ENCODE peak calls at places on chromosome 13, in four cellular contexts. R is HCT116; K is colonic mucosa; P is effector memory CD4-positive, alpha-beta T cell. E is an unnamed sample.

GRCh38 chr13:80712026-80712425 is 371.1 kb upstream of the SPRY2 start:
- DNase-seq in R (no peak), K (no peak), P (no peak), E (no peak)

GRCh38 chr13:28611654-28612131 is 47.2 kb upstream of the POMP start:
- DNase-seq in R (no peak), K (no peak), P (no peak), E (no peak)

GRCh38 chr13:72313546-72313945 is 413.9 kb downstream of the MZT1 start:
- DNase-seq in R (no peak), K (no peak), P (no peak), E (no peak)

GRCh38 chr13:19742651-19743050 is 40.1 kb downstream of the PSPC1 start:
- DNase-seq in R (no peak), K (no peak), P (no peak), E (no peak)

GRCh38 chr13:49370390-49370789 is 73.5 kb downstream of the CAB39L start:
- DNase-seq in R (no peak), K (no peak), P (no peak), E (peak)

GRCh38 chr13:80341098-80341701 is at the start of gene SPRY2:
- DNase-seq in R (peak), K (peak), P (no peak), E (peak)

GRCh38 chr13:40228486-40228885 is 438.0 kb downstream of the FOXO1 start:
- DNase-seq in R (no peak), K (no peak), P (no peak), E (no peak)

GRCh38 chr13:32229443-32229842 is 85.7 kb downstream of the ZAR1L start:
- DNase-seq in R (no peak), K (no peak), P (no peak), E (no peak)

GRCh38 chr13:93775507-93776108 is 549.0 kb downstream of the GPC6 start:
- DNase-seq in R (no peak), K (no peak), P (no peak), E (no peak)

GRCh38 chr13:48660356-48661076 is 6.8 kb downstream of the CYSLTR2 start:
- DNase-seq in R (no peak), K (no peak), P (no peak), E (no peak)

GRCh38 chr13:65913173-65913572 is 1317.0 kb downstream of the PCDH9 start:
- DNase-seq in R (peak), K (no peak), P (no peak), E (no peak)

GRCh38 chr13:113915786-113916329 is 52.0 kb upstream of the GAS6 start:
- DNase-seq in R (no peak), K (peak), P (no peak), E (no peak)

GRCh38 chr13:59531571-59532091 is 632.1 kb downstream of the DIAPH3 start:
- DNase-seq in R (peak), K (peak), P (no peak), E (no peak)
- H3K4me3 ChIP-seq in R (no peak), K (no peak), P (no peak), E (no peak)

GRCh38 chr13:24649685-24650038 is 30.5 kb upstream of the ATP12A start:
- DNase-seq in R (no peak), K (no peak), P (no peak), E (no peak)
- H3K4me3 ChIP-seq in R (no peak), K (no peak), P (no peak), E (no peak)

DNA sequence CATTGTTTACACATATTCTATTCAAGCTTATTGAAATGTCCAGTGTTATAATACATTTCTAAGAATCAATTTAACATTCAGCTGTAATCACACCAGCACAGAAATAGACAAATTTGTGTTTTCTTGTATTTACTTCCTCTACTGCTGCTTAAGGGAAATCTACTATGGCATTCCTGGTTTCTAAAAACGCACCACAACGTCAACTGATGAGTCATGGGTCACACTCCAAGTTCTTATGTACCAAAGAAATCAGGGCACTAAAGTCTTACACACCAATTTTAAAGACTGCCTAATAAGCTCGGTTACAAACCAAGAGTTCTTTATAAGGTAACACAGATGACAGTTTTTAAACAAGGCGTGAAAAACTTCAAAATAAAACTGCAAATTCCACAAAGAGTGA is 13.2 kb downstream of the LNX2 start:
- DNase-seq in R (peak), K (peak), P (no peak), E (no peak)
- H3K4me3 ChIP-seq in R (peak), K (no peak), P (no peak), E (no peak)

GRCh38 chr13:45626731-45627374 is 11.3 kb upstream of the ERICH6B start:
- DNase-seq in R (no peak), K (no peak), P (no peak), E (no peak)
- H3K4me3 ChIP-seq in R (no peak), K (no peak), P (no peak), E (no peak)

GRCh38 chr13:51590231-51590630 is 6.0 kb downstream of the WDFY2 start:
- DNase-seq in R (no peak), K (no peak), P (no peak), E (no peak)

GRCh38 chr13:51587372-51587771 is 3.1 kb downstream of the WDFY2 start:
- DNase-seq in R (no peak), K (no peak), P (no peak), E (no peak)

GRCh38 chr13:51590966-51591627 is 6.8 kb downstream of the WDFY2 start:
- DNase-seq in R (no peak), K (no peak), P (no peak), E (peak)

GRCh38 chr13:51588406-51588949 is 4.2 kb downstream of the WDFY2 start:
- DNase-seq in R (no peak), K (no peak), P (no peak), E (no peak)

GRCh38 chr13:51589793-51590192 is 5.5 kb downstream of the WDFY2 start:
- DNase-seq in R (no peak), K (no peak), P (no peak), E (no peak)
- H3K4me3 ChIP-seq in R (no peak), K (no peak), P (no peak), E (no peak)

DNA sequence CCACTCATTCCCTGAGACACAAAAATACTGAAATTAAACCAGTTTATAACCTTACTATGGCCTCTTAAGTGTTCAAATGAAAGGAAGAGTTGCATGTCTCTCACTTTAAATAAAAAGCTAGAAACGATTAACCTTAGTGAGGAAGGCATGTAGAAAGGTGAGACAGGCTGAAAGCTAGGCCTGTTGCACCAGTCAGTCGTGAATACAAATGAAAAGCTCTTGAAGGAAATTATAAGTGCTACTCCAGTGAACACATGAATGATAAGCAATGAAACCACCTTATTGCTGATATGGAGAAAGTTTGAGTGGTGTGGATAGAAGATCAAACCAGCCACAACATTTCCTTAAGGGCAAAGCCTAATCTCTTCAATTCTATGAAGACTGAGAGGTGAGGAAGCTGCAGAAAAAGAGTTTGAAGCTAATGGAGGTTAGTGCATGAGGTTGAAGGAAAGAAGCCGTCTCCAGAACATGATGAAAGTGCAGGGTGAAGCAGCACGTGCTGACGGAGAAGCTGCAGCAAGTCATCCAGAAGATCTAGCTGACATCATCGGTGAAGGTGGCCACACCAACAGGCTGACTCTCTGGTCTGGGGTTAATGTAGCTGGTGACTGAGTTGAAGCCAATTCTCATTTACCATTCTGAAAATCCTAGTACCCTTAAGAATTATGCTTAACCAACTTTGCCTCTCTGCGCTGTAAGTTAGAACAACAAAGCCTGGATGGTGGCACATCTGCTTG is 94.5 kb upstream of the TEX29 start:
- DNase-seq in R (no peak), K (no peak), P (no peak), E (no peak)
- H3K4me3 ChIP-seq in R (no peak), K (no peak), P (no peak), E (no peak)